ENCODE peak calls at places on chromosomes 13 and 19, in nine cellular contexts. One of them, this sample, is unnamed.

GRCh38 chr13:78428646-78429045 is 174.7 kb downstream of the POU4F1 start:
- DNase-seq in T follicular helper cell: no peak
- DNase-seq in astrocyte of the cerebellum: no peak
- DNase-seq in heart left ventricle: no peak
- DNase-seq in tibial artery: no peak
- DNase-seq in HT1080: no peak
- DNase-seq in fibroblast of pulmonary artery: no peak
- DNase-seq in endothelial cell of umbilical vein: no peak
- DNase-seq in transverse colon: no peak
- DNase-seq in this sample: no peak

GRCh38 chr19:6228523-6229215 is 51.1 kb downstream of the MLLT1 start:
- DNase-seq in T follicular helper cell: no peak
- DNase-seq in endothelial cell of umbilical vein: no peak
- DNase-seq in tibial artery: no peak
- DNase-seq in HT1080: no peak
- DNase-seq in heart left ventricle: no peak
- DNase-seq in transverse colon: no peak
- DNase-seq in fibroblast of pulmonary artery: no peak
- DNase-seq in astrocyte of the cerebellum: no peak
- DNase-seq in this sample: no peak

GRCh38 chr19:3482507-3483225 is 575 bp downstream of the SMIM44 start:
- DNase-seq in tibial artery: no peak
- DNase-seq in transverse colon: peak
- DNase-seq in HT1080: no peak
- DNase-seq in T follicular helper cell: no peak
- DNase-seq in fibroblast of pulmonary artery: no peak
- DNase-seq in astrocyte of the cerebellum: no peak
- DNase-seq in endothelial cell of umbilical vein: no peak
- DNase-seq in heart left ventricle: no peak
- DNase-seq in this sample: no peak

GRCh38 chr19:13303381-13304129 is 153.3 kb downstream of the IER2 start:
- DNase-seq in tibial artery: no peak
- DNase-seq in HT1080: no peak
- DNase-seq in endothelial cell of umbilical vein: no peak
- DNase-seq in astrocyte of the cerebellum: no peak
- DNase-seq in fibroblast of pulmonary artery: no peak
- DNase-seq in heart left ventricle: no peak
- DNase-seq in T follicular helper cell: no peak
- DNase-seq in transverse colon: no peak
- DNase-seq in this sample: no peak

GRCh38 chr13:73521291-73521626 is 462.5 kb downstream of the KLF5 start:
- DNase-seq in T follicular helper cell: no peak
- DNase-seq in heart left ventricle: no peak
- DNase-seq in transverse colon: no peak
- DNase-seq in HT1080: no peak
- DNase-seq in endothelial cell of umbilical vein: no peak
- DNase-seq in fibroblast of pulmonary artery: no peak
- DNase-seq in astrocyte of the cerebellum: no peak
- DNase-seq in tibial artery: no peak
- DNase-seq in this sample: no peak

GRCh38 chr13:51643882-51644281 is 59.6 kb downstream of the WDFY2 start:
- DNase-seq in endothelial cell of umbilical vein: peak
- DNase-seq in tibial artery: no peak
- DNase-seq in transverse colon: no peak
- DNase-seq in T follicular helper cell: no peak
- DNase-seq in HT1080: peak
- DNase-seq in heart left ventricle: no peak
- DNase-seq in fibroblast of pulmonary artery: peak
- DNase-seq in astrocyte of the cerebellum: peak
- DNase-seq in this sample: no peak

GRCh38 chr19:49916839-49917733 is 11.9 kb upstream of the ATF5 start:
- DNase-seq in tibial artery: no peak
- DNase-seq in transverse colon: no peak
- DNase-seq in HT1080: no peak
- DNase-seq in endothelial cell of umbilical vein: no peak
- DNase-seq in T follicular helper cell: no peak
- DNase-seq in heart left ventricle: no peak
- DNase-seq in astrocyte of the cerebellum: no peak
- DNase-seq in fibroblast of pulmonary artery: no peak
- DNase-seq in this sample: no peak

GRCh38 chr19:1746401-1747284 is 6.7 kb upstream of the ONECUT3 start:
- DNase-seq in HT1080: peak
- DNase-seq in transverse colon: no peak
- DNase-seq in heart left ventricle: no peak
- DNase-seq in tibial artery: no peak
- DNase-seq in T follicular helper cell: no peak
- DNase-seq in astrocyte of the cerebellum: no peak
- DNase-seq in fibroblast of pulmonary artery: peak
- DNase-seq in endothelial cell of umbilical vein: no peak
- DNase-seq in this sample: no peak

GRCh38 chr19:1789282-1790020 is 22.6 kb downstream of the ATP8B3 start:
- DNase-seq in T follicular helper cell: no peak
- DNase-seq in transverse colon: no peak
- DNase-seq in fibroblast of pulmonary artery: no peak
- DNase-seq in HT1080: no peak
- DNase-seq in endothelial cell of umbilical vein: no peak
- DNase-seq in astrocyte of the cerebellum: no peak
- DNase-seq in heart left ventricle: no peak
- DNase-seq in tibial artery: no peak
- DNase-seq in this sample: no peak

GRCh38 chr19:38023245-38023644 is 116.2 kb downstream of the SIPA1L3 start:
- DNase-seq in fibroblast of pulmonary artery: peak
- DNase-seq in astrocyte of the cerebellum: no peak
- DNase-seq in tibial artery: no peak
- DNase-seq in T follicular helper cell: no peak
- DNase-seq in transverse colon: no peak
- DNase-seq in endothelial cell of umbilical vein: peak
- DNase-seq in HT1080: peak
- DNase-seq in heart left ventricle: no peak
- DNase-seq in this sample: no peak

GRCh38 chr13:39474600-39474999 is 128.4 kb downstream of the LHFPL6 start:
- DNase-seq in endothelial cell of umbilical vein: no peak
- DNase-seq in T follicular helper cell: no peak
- DNase-seq in transverse colon: no peak
- DNase-seq in tibial artery: no peak
- DNase-seq in astrocyte of the cerebellum: no peak
- DNase-seq in HT1080: no peak
- DNase-seq in fibroblast of pulmonary artery: no peak
- DNase-seq in heart left ventricle: no peak
- DNase-seq in this sample: no peak